ENCODE peak calls at places on chromosomes 7 and 10, in eight cellular contexts. M is H9; P is PC-9; K is WERI-Rb-1; T is RWPE1; U is AG04450; S is upper lobe of left lung; O is CD8-positive, alpha-beta T cell. B is an unnamed sample.

GRCh38 chr10:49092477-49092876 is 22.8 kb downstream of the VSTM4 start:
- DNase-seq in M (peak), P (no peak), K (no peak), T (no peak), U (no peak), S (no peak), O (no peak), B (no peak)

GRCh38 chr7:16084370-16084769 is 337.0 kb downstream of the CRPPA start:
- DNase-seq in M (no peak), P (no peak), K (no peak), T (no peak), U (no peak), S (no peak), O (no peak), B (no peak)

GRCh38 chr10:70343712-70344111 is 38.7 kb downstream of the LRRC20 start:
- DNase-seq in M (no peak), P (no peak), K (no peak), T (no peak), U (no peak), S (no peak), O (no peak), B (no peak)

GRCh38 chr10:76550806-76551205 is 1086.8 kb downstream of the KCNMA1 start:
- DNase-seq in M (no peak), P (no peak), K (peak), T (no peak), U (peak), S (no peak), O (no peak), B (no peak)

GRCh38 chr10:49688920-49689319 is 9.5 kb downstream of the C10orf53 start:
- DNase-seq in M (no peak), P (no peak), K (no peak), T (no peak), U (no peak), S (no peak), O (no peak), B (no peak)

GRCh38 chr10:80540644-80541143 is 3.0 kb downstream of the SH2D4B start:
- DNase-seq in M (no peak), P (no peak), K (no peak), T (no peak), U (no peak), S (peak), O (no peak), B (no peak)

GRCh38 chr7:25391295-25391861 is 163.1 kb upstream of the NPVF start:
- DNase-seq in M (no peak), P (no peak), K (no peak), T (peak), U (no peak), S (no peak), O (no peak), B (no peak)

GRCh38 chr10:132371641-132372081 is 25.3 kb upstream of the PWWP2B start:
- DNase-seq in M (no peak), P (no peak), K (peak), T (no peak), U (no peak), S (no peak), O (peak), B (no peak)

GRCh38 chr10:48923763-48924162 is 15.9 kb downstream of the LRRC18 start:
- DNase-seq in M (no peak), P (no peak), K (no peak), T (no peak), U (no peak), S (no peak), O (no peak), B (no peak)

GRCh38 chr7:110557136-110557535 is 533.8 kb upstream of the LRRN3 start:
- DNase-seq in M (no peak), P (no peak), K (no peak), T (peak), U (no peak), S (no peak), O (no peak), B (no peak)

GRCh38 chr7:85185355-85186082 is 1.3 kb downstream of the SEMA3D start:
- DNase-seq in M (peak), P (no peak), K (peak), T (peak), U (no peak), S (peak), O (no peak), B (no peak)

GRCh38 chr7:85135931-85136330 is 50.9 kb downstream of the SEMA3D start:
- DNase-seq in M (no peak), P (no peak), K (no peak), T (peak), U (peak), S (no peak), O (no peak), B (no peak)

GRCh38 chr7:44267178-44267577 is 58.2 kb downstream of the CAMK2B start:
- DNase-seq in M (no peak), P (no peak), K (no peak), T (no peak), U (no peak), S (no peak), O (no peak), B (no peak)

GRCh38 chr7:44267719-44268413 is 57.5 kb downstream of the CAMK2B start:
- DNase-seq in M (no peak), P (no peak), K (peak), T (no peak), U (no peak), S (no peak), O (no peak), B (no peak)

GRCh38 chr7:44269417-44269816 is 56.0 kb downstream of the CAMK2B start:
- DNase-seq in M (no peak), P (no peak), K (no peak), T (no peak), U (no peak), S (no peak), O (no peak), B (no peak)

GRCh38 chr7:44269943-44270493 is 55.4 kb downstream of the CAMK2B start:
- DNase-seq in M (no peak), P (no peak), K (no peak), T (no peak), U (no peak), S (no peak), O (no peak), B (no peak)

DNA sequence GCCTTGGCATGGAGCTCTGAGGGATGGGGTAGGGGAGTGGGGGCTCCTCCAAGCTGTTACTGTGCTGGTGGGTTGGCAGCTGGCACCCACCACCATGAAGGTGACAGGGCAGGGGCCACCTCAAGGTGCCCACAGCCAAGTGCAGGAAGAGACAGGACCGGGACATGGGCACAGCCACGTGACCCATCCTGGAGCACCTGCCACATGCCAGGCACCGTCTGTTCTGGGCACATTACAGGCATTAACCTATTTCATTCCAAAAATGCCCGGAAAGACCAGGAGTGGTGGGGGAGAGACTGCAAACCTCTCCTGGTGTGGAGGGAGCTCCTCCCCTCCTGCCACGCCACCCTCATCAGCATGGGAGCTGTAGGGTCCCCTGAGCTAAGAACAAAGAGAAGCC is 56.7 kb downstream of the CAMK2B start:
- DNase-seq in M (no peak), P (no peak), K (no peak), T (no peak), U (no peak), S (no peak), O (no peak), B (no peak)
- TF ChIP-seq CTCF in M (no peak), P (no peak), K (no peak), T (no peak), U (no peak), S (no peak), O (no peak), B (no peak)

GRCh38 chr10:32471232-32471631 is 25.3 kb downstream of the CCDC7 start:
- DNase-seq in M (no peak), P (no peak), K (no peak), T (no peak), U (no peak), S (no peak), O (no peak), B (no peak)
- H3K27ac ChIP-seq in M (no peak), P (no peak), K (no peak), T (no peak), U (no peak), S (no peak), O (no peak), B (no peak)

GRCh38 chr10:59301067-59301674 is 61.2 kb downstream of the FAM13C start:
- DNase-seq in M (no peak), P (no peak), K (no peak), T (no peak), U (no peak), S (no peak), O (no peak), B (no peak)
- TF ChIP-seq CTCF in M (no peak), P (no peak), K (no peak), T (no peak), U (no peak), S (no peak), O (no peak), B (no peak)

GRCh38 chr10:114519756-114520288 is 115.5 kb upstream of the AFAP1L2 start:
- DNase-seq in M (no peak), P (no peak), K (no peak), T (no peak), U (no peak), S (no peak), O (no peak), B (no peak)
- H3K27ac ChIP-seq in M (no peak), P (peak), K (no peak), T (peak), U (no peak), S (peak), O (peak), B (peak)

GRCh38 chr10:19920075-19920726 is 104.0 kb downstream of the PLXDC2 start:
- DNase-seq in M (no peak), P (no peak), K (no peak), T (no peak), U (no peak), S (no peak), O (no peak), B (no peak)
- TF ChIP-seq CTCF in M (no peak), P (no peak), K (no peak), T (no peak), U (no peak), S (no peak), O (no peak), B (no peak)

GRCh38 chr10:27605337-27605736 is 101.2 kb downstream of the RAB18 start:
- DNase-seq in M (no peak), P (no peak), K (no peak), T (no peak), U (no peak), S (no peak), O (no peak), B (no peak)

GRCh38 chr10:27603104-27603503 is 99.0 kb downstream of the RAB18 start:
- DNase-seq in M (no peak), P (no peak), K (no peak), T (no peak), U (no peak), S (no peak), O (no peak), B (no peak)

GRCh38 chr10:27611861-27612450 is 107.9 kb downstream of the RAB18 start:
- DNase-seq in M (no peak), P (no peak), K (no peak), T (no peak), U (no peak), S (no peak), O (no peak), B (no peak)

GRCh38 chr10:27611209-27611608 is 107.1 kb downstream of the RAB18 start:
- DNase-seq in M (no peak), P (no peak), K (no peak), T (no peak), U (peak), S (no peak), O (no peak), B (no peak)

DNA sequence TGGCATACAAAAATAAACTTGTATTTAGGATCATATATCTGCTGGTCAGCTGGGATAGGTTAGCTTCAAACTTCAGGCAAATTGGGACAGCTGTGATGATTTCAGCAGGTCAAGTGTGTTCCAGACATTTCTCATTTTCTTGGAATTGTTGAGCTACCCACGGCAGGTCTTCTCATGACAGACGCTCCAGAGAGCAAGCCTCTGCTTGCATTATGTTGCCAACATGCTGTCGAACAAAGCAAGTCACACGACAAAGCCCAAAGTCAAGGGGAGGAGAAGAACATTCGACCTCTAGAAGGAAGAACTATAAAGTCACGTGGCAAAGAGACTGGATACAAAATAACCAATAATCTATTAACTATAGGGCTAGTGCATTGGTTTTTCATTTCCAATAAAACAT is 103.5 kb downstream of the RAB18 start:
- DNase-seq in M (no peak), P (no peak), K (no peak), T (no peak), U (no peak), S (no peak), O (no peak), B (no peak)
- H3K27ac ChIP-seq in M (no peak), P (no peak), K (no peak), T (no peak), U (no peak), S (no peak), O (no peak), B (no peak)

GRCh38 chr7:50304158-50304910 is at the start of gene IKZF1:
- DNase-seq in M (peak), P (no peak), K (peak), T (no peak), U (no peak), S (peak), O (peak), B (peak)
- TF ChIP-seq CTCF in M (no peak), P (no peak), K (no peak), T (no peak), U (no peak), S (peak), O (no peak), B (no peak)

DNA sequence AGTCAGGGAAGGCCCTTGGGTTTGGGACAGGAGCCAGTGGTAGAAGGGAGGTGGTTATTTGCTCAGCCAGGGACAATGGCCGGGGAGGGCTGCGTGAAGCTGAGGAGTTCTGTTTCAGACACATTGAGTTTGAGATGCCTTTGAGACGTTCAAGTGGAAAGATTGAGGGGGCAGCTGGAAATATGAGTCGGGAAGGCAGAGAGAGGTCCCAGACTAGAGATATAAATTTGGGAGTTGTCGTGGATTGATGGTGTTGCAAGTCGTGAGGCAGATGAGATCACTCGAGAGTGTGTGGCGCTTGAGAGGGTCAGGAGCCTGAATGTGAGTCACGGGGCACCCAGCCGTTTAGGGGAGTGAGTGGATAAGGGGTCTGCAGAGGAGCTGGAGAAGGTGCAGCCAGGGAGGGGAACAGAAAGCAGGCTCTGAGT is 73.3 kb downstream of the ZMIZ1 start:
- DNase-seq in M (no peak), P (no peak), K (no peak), T (no peak), U (no peak), S (peak), O (no peak), B (no peak)
- H3K27ac ChIP-seq in M (no peak), P (no peak), K (no peak), T (peak), U (peak), S (peak), O (no peak), B (no peak)

GRCh38 chr10:103619424-103620356 is 126.2 kb downstream of the NEURL1 start:
- DNase-seq in M (no peak), P (no peak), K (no peak), T (no peak), U (no peak), S (no peak), O (no peak), B (no peak)
- TF ChIP-seq CTCF in M (no peak), P (no peak), K (no peak), T (no peak), U (no peak), S (no peak), O (no peak), B (no peak)

GRCh38 chr7:141665208-141666035 is 36.5 kb downstream of the DENND11 start:
- DNase-seq in M (no peak), P (no peak), K (no peak), T (no peak), U (no peak), S (no peak), O (no peak), B (no peak)
- H3K27ac ChIP-seq in M (no peak), P (no peak), K (no peak), T (no peak), U (no peak), S (no peak), O (no peak), B (no peak)